ENCODE peak calls at places on chromosomes 3 and 15, in five cellular contexts. R is NCI-H524; P is stomach; X is NCI-H187; S is stimulated activated CD4-positive, alpha-beta T cell treated with anti-CD3 and anti-CD28 coated beads, TNF-alpha, amount 100 ng/mL, for 1 hour. K is an unnamed sample.

GRCh38 chr15:53197426-53197839 is 407.3 kb upstream of the ONECUT1 start:
- DNase-seq in R (peak), P (peak), X (no peak), S (no peak), K (peak)

GRCh38 chr3:156603379-156604017 is 48.6 kb upstream of the SSR3 start:
- DNase-seq in R (no peak), P (no peak), X (no peak), S (no peak), K (no peak)

GRCh38 chr15:34620814-34621213 is 37.4 kb upstream of the GOLGA8B start:
- DNase-seq in R (no peak), P (no peak), X (no peak), S (no peak), K (no peak)

GRCh38 chr3:41997702-41998551 is 36.0 kb upstream of the ULK4 start:
- DNase-seq in R (no peak), P (no peak), X (no peak), S (no peak), K (peak)

GRCh38 chr3:20673866-20674265 is 487.9 kb upstream of the SGO1 start:
- DNase-seq in R (no peak), P (no peak), X (no peak), S (no peak), K (no peak)

GRCh38 chr3:170809021-170809974 is 60.7 kb downstream of the RPL22L1 start:
- DNase-seq in R (peak), P (no peak), X (peak), S (no peak), K (no peak)

GRCh38 chr15:40245666-40246065 is 6.8 kb downstream of the PAK6 start:
- DNase-seq in R (no peak), P (no peak), X (no peak), S (no peak), K (no peak)

GRCh38 chr3:150232992-150233451 is 175.1 kb upstream of the TSC22D2 start:
- DNase-seq in R (no peak), P (peak), X (no peak), S (no peak), K (no peak)

GRCh38 chr3:52827866-52828376 is 2.6 kb downstream of the ITIH4 start:
- DNase-seq in R (no peak), P (peak), X (no peak), S (no peak), K (no peak)

GRCh38 chr3:178485756-178486155 is 50.5 kb upstream of the KCNMB2 start:
- DNase-seq in R (no peak), P (no peak), X (no peak), S (no peak), K (no peak)

GRCh38 chr15:33211409-33211808 is 16.9 kb upstream of the FMN1 start:
- DNase-seq in R (peak), P (peak), X (no peak), S (no peak), K (no peak)

GRCh38 chr3:184737063-184737462 is 25.2 kb upstream of the MAGEF1 start:
- DNase-seq in R (no peak), P (peak), X (no peak), S (no peak), K (no peak)

GRCh38 chr15:77030042-77030927 is 35.4 kb downstream of the PSTPIP1 start:
- DNase-seq in R (peak), P (peak), X (no peak), S (no peak), K (peak)

GRCh38 chr3:57934373-57934772 is 73.8 kb upstream of the FLNB start:
- DNase-seq in R (no peak), P (no peak), X (no peak), S (no peak), K (no peak)

GRCh38 chr3:117463716-117464115 is 754.1 kb downstream of the TUSC7 start:
- DNase-seq in R (no peak), P (no peak), X (no peak), S (no peak), K (no peak)

GRCh38 chr3:172134352-172134751 is 95.0 kb downstream of the FNDC3B start:
- DNase-seq in R (no peak), P (no peak), X (no peak), S (no peak), K (no peak)

GRCh38 chr3:78918361-78919020 is 849.3 kb downstream of the ROBO1 start:
- DNase-seq in R (no peak), P (no peak), X (no peak), S (no peak), K (no peak)

K was measured in retina.